ENCODE peak calls at places on chromosomes 7 and 10, in five cellular contexts. F is A549, X is IMR-90, M is HEK293T, P is HepG2. C is an unnamed sample.
A peak's percentile ranks its signal among the peaks of the same experiment; 100 is the strongest.

GRCh38 chr7:8618441-8619070 is 185.1 kb downstream of the NXPH1 start:
- DNase-seq in M (no peak), P (no peak), F (no peak), X (no peak), C (no peak)

GRCh38 chr7:4416436-4417092 is 265.5 kb upstream of the FOXK1 start:
- DNase-seq in X (no peak), M (peak; percentile 42), P (no peak), F (peak; percentile 35), C (no peak)

GRCh38 chr7:2670720-2671391 is 17.1 kb upstream of the AMZ1 start:
- DNase-seq in P (peak; percentile 54), F (peak; percentile 72), M (peak; percentile 82), X (peak; percentile 51), C (no peak)

GRCh38 chr7:105250239-105250638 is 138.5 kb downstream of the SRPK2 start:
- DNase-seq in P (no peak), M (no peak), X (no peak), F (no peak), C (no peak)

GRCh38 chr10:97538401-97538800 is 34.2 kb upstream of the ANKRD2 start:
- DNase-seq in X (peak; percentile 60), P (no peak), M (no peak), F (peak; percentile 52), C (no peak)

GRCh38 chr7:85030893-85031292 is 156.0 kb downstream of the SEMA3D start:
- DNase-seq in X (peak; percentile 79), M (peak; percentile 33), P (peak; percentile 5), F (peak; percentile 28), C (no peak)

GRCh38 chr10:14185501-14186045 is 145.2 kb downstream of the FRMD4A start:
- DNase-seq in F (peak; percentile 33), X (peak; percentile 90), M (peak; percentile 52), P (peak; percentile 84), C (peak; percentile 86)

GRCh38 chr7:81993186-81993585 is 223.3 kb upstream of the HGF start:
- DNase-seq in P (no peak), M (no peak), X (no peak), F (no peak), C (no peak)

GRCh38 chr7:26948617-26949118 is 84.3 kb upstream of the SKAP2 start:
- DNase-seq in M (no peak), F (no peak), X (no peak), P (peak; percentile 11), C (no peak)

GRCh38 chr10:103703941-103704919 is 151.1 kb downstream of the SH3PXD2A start:
- DNase-seq in X (no peak), M (no peak), P (no peak), F (no peak), C (no peak)

GRCh38 chr7:27697861-27698430 is 35.3 kb upstream of the HIBADH start:
- DNase-seq in P (peak; percentile 39), F (peak; percentile 40), X (peak; percentile 49), M (no peak), C (peak; percentile 53)

GRCh38 chr10:52170776-52171175 is 143.3 kb upstream of the DKK1 start:
- DNase-seq in X (no peak), F (no peak), P (no peak), M (no peak), C (no peak)

GRCh38 chr10:35011771-35012191 is 78.4 kb downstream of the CUL2 start:
- DNase-seq in M (no peak), F (no peak), P (no peak), X (peak; percentile 74), C (no peak)

GRCh38 chr10:119243478-119243877 is 36.1 kb downstream of the GRK5 start:
- DNase-seq in M (no peak), F (no peak), P (no peak), X (no peak), C (no peak)

GRCh38 chr10:132651511-132652029 is 114.0 kb downstream of the INPP5A start:
- DNase-seq in X (no peak), P (no peak), M (no peak), F (no peak), C (no peak)

GRCh38 chr7:20932785-20933184 is 146.1 kb upstream of the SP8 start:
- DNase-seq in F (no peak), P (no peak), M (no peak), X (no peak), C (no peak)

GRCh38 chr7:148704189-148704588 is 5.5 kb downstream of the CUL1 start:
- DNase-seq in X (no peak), M (no peak), P (no peak), F (no peak), C (no peak)

GRCh38 chr7:157703131-157703530 is 366.3 kb downstream of the DNAJB6 start:
- DNase-seq in P (no peak), M (no peak), F (no peak), X (no peak), C (no peak)

GRCh38 chr10:47262606-47263295 is 37.2 kb upstream of the GDF10 start:
- DNase-seq in X (peak; percentile 17), P (peak; percentile 38), F (no peak), M (no peak), C (no peak)

GRCh38 chr7:123643495-123644428 is 11.9 kb upstream of the LMOD2 start:
- DNase-seq in X (peak; percentile 70), P (peak; percentile 60), F (peak; percentile 13), M (peak; percentile 63), C (no peak)

GRCh38 chr10:86945361-86946214 is 11.8 kb downstream of the MMRN2 start:
- DNase-seq in F (peak; percentile 56), X (no peak), M (peak; percentile 35), P (peak; percentile 44), C (no peak)

GRCh38 chr10:22433875-22434274 is 88.6 kb downstream of the SPAG6 start:
- DNase-seq in X (peak; percentile 96), P (no peak), F (peak; percentile 67), M (no peak), C (no peak)

GRCh38 chr7:85294176-85294575 is 107.3 kb upstream of the SEMA3D start:
- DNase-seq in F (no peak), P (no peak), X (no peak), M (no peak), C (no peak)

GRCh38 chr7:4633012-4633411 is 49.1 kb upstream of the FOXK1 start:
- DNase-seq in X (peak; percentile 76), P (peak; percentile 50), F (peak; percentile 83), M (no peak), C (no peak)

GRCh38 chr7:132275811-132276210 is 300.5 kb downstream of the PLXNA4 start:
- DNase-seq in X (no peak), F (no peak), P (no peak), M (no peak), C (no peak)

GRCh38 chr10:60986779-60987178 is 42.8 kb upstream of the RHOBTB1 start:
- DNase-seq in F (no peak), M (no peak), P (no peak), X (no peak), C (no peak)

GRCh38 chr10:79248341-79248931 is 98.8 kb upstream of the PPIF start:
- DNase-seq in M (no peak), F (no peak), P (no peak), X (no peak), C (no peak)

GRCh38 chr7:43450894-43451293 is 132.0 kb upstream of the STK17A start:
- DNase-seq in P (no peak), F (no peak), X (no peak), M (no peak), C (no peak)

GRCh38 chr10:5393529-5393928 is 11.1 kb downstream of the TUBAL3 start:
- DNase-seq in M (no peak), F (no peak), P (no peak), X (no peak), C (no peak)

GRCh38 chr10:5395168-5395567 is 9.5 kb downstream of the TUBAL3 start:
- DNase-seq in X (no peak), P (no peak), M (no peak), F (no peak), C (no peak)

GRCh38 chr10:5400843-5401242 is 3.8 kb downstream of the TUBAL3 start:
- DNase-seq in X (no peak), M (no peak), P (no peak), F (no peak), C (no peak)

GRCh38 chr10:5399332-5399731 is 5.3 kb downstream of the TUBAL3 start:
- DNase-seq in M (no peak), F (no peak), X (no peak), P (no peak), C (no peak)

GRCh38 chr10:5396545-5396944 is 8.1 kb downstream of the TUBAL3 start:
- DNase-seq in X (no peak), P (no peak), F (no peak), M (no peak), C (no peak)
- TF ChIP-seq BHLHE40 in X (no peak), P (no peak), F (no peak), M (no peak), C (no peak)

DNA sequence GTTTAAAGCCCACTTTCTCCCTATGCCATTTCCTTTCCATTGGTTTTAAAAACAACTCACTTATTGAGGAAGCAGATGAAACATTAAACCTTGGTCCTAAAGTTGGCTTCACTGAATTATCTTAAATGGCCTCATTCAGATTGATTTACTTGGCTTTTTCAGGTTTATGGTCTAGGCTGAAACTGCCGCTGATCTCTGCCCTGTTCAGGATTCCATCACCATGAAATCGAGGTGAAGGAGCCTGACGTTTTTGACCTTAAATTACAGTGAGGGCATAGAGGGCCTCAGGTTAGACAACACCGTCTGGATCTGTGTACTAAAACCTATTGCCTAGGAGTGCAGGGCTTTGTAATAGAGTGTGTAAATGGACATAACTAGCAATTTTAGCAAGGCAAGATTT is 383.7 kb downstream of the THSD7A start:
- DNase-seq in M (no peak), F (no peak), X (no peak), P (no peak), C (no peak)
- TF ChIP-seq BHLHE40 in M (no peak), F (no peak), X (no peak), P (no peak), C (no peak)

DNA sequence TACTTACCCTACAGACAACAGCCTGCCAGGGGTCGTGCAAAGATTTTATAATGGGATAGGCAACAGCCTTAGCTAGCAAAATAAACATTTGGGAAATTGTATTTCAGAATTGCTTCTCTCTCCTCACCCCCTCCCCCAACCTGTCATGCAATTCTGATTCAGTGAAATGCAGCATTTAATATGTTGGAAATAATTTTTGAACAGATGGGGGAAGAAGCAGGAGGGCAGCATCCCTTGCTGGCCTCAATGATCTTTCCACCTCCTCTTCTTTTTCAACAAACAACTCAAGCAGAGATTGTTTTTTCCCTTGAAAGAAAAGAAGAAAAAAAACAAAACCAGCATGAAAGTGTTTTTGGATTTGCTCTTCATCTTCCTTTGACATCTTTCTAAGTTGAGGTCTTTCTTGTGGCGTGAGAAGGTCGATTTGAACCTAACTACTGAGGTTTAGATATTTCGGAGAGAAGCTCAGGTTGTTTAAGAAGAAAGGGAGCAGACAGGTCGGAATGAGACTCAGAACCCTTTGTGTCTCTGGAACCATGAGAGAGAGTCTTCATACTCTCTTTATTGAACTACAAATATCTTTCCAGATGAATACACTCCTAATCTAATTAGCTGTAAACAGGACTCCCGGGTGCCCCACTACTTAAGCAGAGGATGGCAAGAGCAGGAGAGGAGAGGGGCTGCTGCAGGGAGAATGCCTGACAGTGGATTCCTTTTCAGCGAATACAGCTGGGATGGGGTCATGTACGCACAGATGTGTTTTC is 117.7 kb downstream of the AOAH start:
- DNase-seq in X (no peak), P (no peak), M (no peak), F (no peak), C (no peak)
- TF ChIP-seq BHLHE40 in X (no peak), P (no peak), M (no peak), F (no peak), C (no peak)

DNA sequence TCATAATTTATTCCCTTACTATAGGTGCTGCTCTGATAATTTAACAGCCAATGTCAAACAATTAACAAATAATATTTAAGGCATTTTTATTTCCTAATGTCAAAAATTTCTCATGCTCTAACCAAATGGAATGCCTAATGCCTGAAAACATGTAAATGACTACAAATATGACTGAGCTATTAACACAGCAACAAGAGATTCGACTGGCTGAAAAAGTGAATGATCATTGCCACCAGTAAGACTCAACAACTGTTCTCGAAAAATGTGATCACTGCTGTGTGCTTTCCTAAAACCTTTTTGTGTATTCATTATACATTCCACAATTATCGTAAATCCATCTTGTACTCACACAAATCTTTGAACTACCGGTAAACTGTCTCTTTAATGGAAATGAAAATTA is 118.7 kb downstream of the NPY start:
- DNase-seq in X (no peak), P (no peak), M (no peak), F (no peak), C (no peak)
- TF ChIP-seq BHLHE40 in X (no peak), P (no peak), M (no peak), F (no peak), C (no peak)